ENCODE peak calls at places on chromosomes 3 and 15, in four cellular contexts. W is OCI-LY7, C is bronchial epithelial cell, K is lower lobe of right lung. U is an unnamed sample.

GRCh38 chr15:47991376-47991775 is 129.4 kb upstream of the SLC24A5 start:
- DNase-seq in W (no peak), K (no peak), C (no peak), U (no peak)

GRCh38 chr3:1439395-1439794 is 346.6 kb downstream of the CNTN6 start:
- DNase-seq in K (no peak), W (peak), C (no peak), U (no peak)

GRCh38 chr15:83559310-83559966 is 94.5 kb upstream of the ADAMTSL3 start:
- DNase-seq in W (peak), K (no peak), C (peak), U (peak)

GRCh38 chr15:85625856-85626255 is 168.9 kb downstream of the KLHL25 start:
- DNase-seq in K (no peak), W (no peak), C (peak), U (no peak)

GRCh38 chr3:149403443-149403842 is 26.0 kb upstream of the TM4SF1 start:
- DNase-seq in C (no peak), K (no peak), W (no peak), U (no peak)

GRCh38 chr3:171860830-171861535 is 17.8 kb downstream of the TMEM212 start:
- DNase-seq in K (no peak), W (no peak), C (no peak), U (peak)

GRCh38 chr3:178117641-178118040 is 418.6 kb upstream of the KCNMB2 start:
- DNase-seq in W (no peak), C (peak), K (no peak), U (no peak)

GRCh38 chr3:2659896-2660295 is 450.3 kb downstream of the IL5RA start:
- DNase-seq in W (no peak), K (no peak), C (no peak), U (no peak)

GRCh38 chr3:189132125-189132744 is 39.5 kb upstream of the TPRG1 start:
- DNase-seq in W (no peak), C (peak), K (peak), U (peak)

GRCh38 chr3:31462050-31462569 is 70.6 kb upstream of the STT3B start:
- DNase-seq in W (peak), K (no peak), C (peak), U (no peak)

GRCh38 chr15:42094512-42094963 is at the start of gene PLA2G4D:
- DNase-seq in W (no peak), C (peak), K (peak), U (no peak)

GRCh38 chr15:39908186-39908585 is 11.9 kb downstream of the GPR176 start:
- DNase-seq in K (no peak), W (no peak), C (peak), U (peak)

GRCh38 chr3:186670148-186670547 is 4.3 kb downstream of the HRG start:
- DNase-seq in W (no peak), K (no peak), C (peak), U (no peak)

GRCh38 chr3:124707667-124708066 is 22.6 kb upstream of the UMPS start:
- DNase-seq in K (no peak), C (peak), W (no peak), U (no peak)

GRCh38 chr3:143269741-143270140 is 150.2 kb downstream of the CHST2 start:
- DNase-seq in W (no peak), K (no peak), C (no peak), U (no peak)

GRCh38 chr3:194588741-194589140 is 44.5 kb downstream of the TMEM44 start:
- DNase-seq in K (no peak), W (no peak), C (no peak), U (no peak)

GRCh38 chr3:81980566-81981494 is 219.4 kb upstream of the GBE1 start:
- DNase-seq in C (peak), W (no peak), K (no peak), U (no peak)

GRCh38 chr3:4829031-4829394 is 150.2 kb upstream of the BHLHE40 start:
- DNase-seq in K (no peak), C (no peak), W (no peak), U (no peak)

GRCh38 chr3:16409032-16409431 is 104.5 kb downstream of the RFTN1 start:
- DNase-seq in C (no peak), K (no peak), W (no peak), U (no peak)

GRCh38 chr3:179811321-179812095 is 158.7 kb downstream of the USP13 start:
- DNase-seq in C (peak), W (peak), K (no peak), U (peak)

GRCh38 chr3:137692803-137693431 is 71.2 kb upstream of the SOX14 start:
- DNase-seq in K (no peak), C (peak), W (peak), U (no peak)

GRCh38 chr3:18740631-18741583 is 315.8 kb upstream of the SATB1 start:
- DNase-seq in K (no peak), C (no peak), W (peak), U (no peak)

GRCh38 chr3:55198554-55198953 is 270.7 kb upstream of the LRTM1 start:
- DNase-seq in K (no peak), C (no peak), W (no peak), U (peak)

GRCh38 chr15:53588773-53589172 is 170.7 kb downstream of the WDR72 start:
- DNase-seq in W (no peak), K (no peak), C (peak), U (no peak)

GRCh38 chr3:143851331-143852017 is 3.2 kb upstream of the SLC9A9 start:
- DNase-seq in W (no peak), K (no peak), C (peak), U (no peak)

GRCh38 chr15:69976366-69976994 is 121.2 kb downstream of the TLE3 start:
- DNase-seq in K (no peak), W (peak), C (peak), U (peak)

GRCh38 chr3:113783463-113783862 is 36.6 kb downstream of the ATP6V1A start:
- DNase-seq in W (no peak), C (peak), K (no peak), U (peak)

GRCh38 chr3:129004639-129005295 is 3.7 kb downstream of the EFCC1 start:
- DNase-seq in C (no peak), W (peak), K (no peak), U (no peak)

GRCh38 chr3:134809412-134810051 is 14.5 kb downstream of the EPHB1 start:
- DNase-seq in K (no peak), W (no peak), C (peak), U (no peak)

GRCh38 chr3:194312743-194313281 is 38.3 kb downstream of the CPN2 start:
- DNase-seq in C (peak), K (no peak), W (no peak), U (no peak)

GRCh38 chr15:44545934-44546802 is 9.2 kb downstream of the EIF3J start:
- DNase-seq in C (peak), W (peak), K (no peak), U (no peak)

GRCh38 chr15:59294961-59295741 is 77.5 kb downstream of the MYO1E start:
- DNase-seq in C (peak), W (no peak), K (no peak), U (peak)

GRCh38 chr3:29346828-29347227 is 66.0 kb downstream of the RBMS3 start:
- DNase-seq in W (no peak), K (no peak), C (no peak), U (peak)

GRCh38 chr15:35181538-35181937 is 96.4 kb upstream of the NANOGP8 start:
- DNase-seq in K (no peak), C (peak), W (no peak), U (no peak)

GRCh38 chr3:4716731-4717362 is 223.7 kb downstream of the ITPR1 start:
- DNase-seq in W (no peak), K (no peak), C (no peak), U (peak)

GRCh38 chr15:25332306-25332705 is 106.5 kb downstream of the UBE3A start:
- DNase-seq in W (no peak), K (no peak), C (no peak), U (no peak)

GRCh38 chr15:48790716-48791115 is 20.2 kb downstream of the CEP152 start:
- DNase-seq in K (no peak), C (no peak), W (no peak), U (no peak)

GRCh38 chr15:64009798-64010241 is 36.5 kb downstream of the DAPK2 start:
- DNase-seq in K (no peak), C (peak), W (peak), U (no peak)

GRCh38 chr3:129934234-129935123 is 40.0 kb upstream of the TRH start:
- DNase-seq in W (peak), C (peak), K (no peak), U (no peak)

GRCh38 chr3:45994661-45995369 is 809 bp downstream of the FYCO1 start:
- DNase-seq in K (no peak), W (peak), C (no peak), U (no peak)

GRCh38 chr3:108329087-108329486 is 32.7 kb downstream of the HHLA2 start:
- DNase-seq in C (peak), W (no peak), K (no peak), U (no peak)
- TF ChIP-seq CTCF in C (no peak), W (no peak), K (no peak), U (no peak)

GRCh38 chr3:182258538-182259177 is 534.6 kb upstream of the ATP11B start:
- DNase-seq in K (no peak), W (peak), C (peak), U (no peak)
- TF ChIP-seq CTCF in K (peak), W (peak), C (peak), U (no peak)

GRCh38 chr15:73114064-73114463 is 61.8 kb downstream of the NEO1 start:
- DNase-seq in K (no peak), W (no peak), C (no peak), U (no peak)

GRCh38 chr15:73108676-73109075 is 56.4 kb downstream of the NEO1 start:
- DNase-seq in C (no peak), K (no peak), W (no peak), U (no peak)

GRCh38 chr15:73110246-73110645 is 58.0 kb downstream of the NEO1 start:
- DNase-seq in C (no peak), K (no peak), W (no peak), U (no peak)

GRCh38 chr15:73105064-73105463 is 52.8 kb downstream of the NEO1 start:
- DNase-seq in C (no peak), K (no peak), W (no peak), U (no peak)

GRCh38 chr15:73109751-73110150 is 57.5 kb downstream of the NEO1 start:
- DNase-seq in C (no peak), K (no peak), W (no peak), U (no peak)
- TF ChIP-seq CTCF in C (no peak), K (no peak), W (no peak), U (no peak)

GRCh38 chr3:71955549-71956373 is 170.8 kb upstream of the PROK2 start:
- DNase-seq in K (peak), W (peak), C (peak), U (peak)

GRCh38 chr3:71958533-71958932 is 173.6 kb upstream of the PROK2 start:
- DNase-seq in K (no peak), C (no peak), W (no peak), U (no peak)

GRCh38 chr3:71961378-71961777 is 176.4 kb upstream of the PROK2 start:
- DNase-seq in C (no peak), W (no peak), K (no peak), U (no peak)

GRCh38 chr3:71951842-71952241 is 166.9 kb upstream of the PROK2 start:
- DNase-seq in C (no peak), W (no peak), K (no peak), U (no peak)

DNA sequence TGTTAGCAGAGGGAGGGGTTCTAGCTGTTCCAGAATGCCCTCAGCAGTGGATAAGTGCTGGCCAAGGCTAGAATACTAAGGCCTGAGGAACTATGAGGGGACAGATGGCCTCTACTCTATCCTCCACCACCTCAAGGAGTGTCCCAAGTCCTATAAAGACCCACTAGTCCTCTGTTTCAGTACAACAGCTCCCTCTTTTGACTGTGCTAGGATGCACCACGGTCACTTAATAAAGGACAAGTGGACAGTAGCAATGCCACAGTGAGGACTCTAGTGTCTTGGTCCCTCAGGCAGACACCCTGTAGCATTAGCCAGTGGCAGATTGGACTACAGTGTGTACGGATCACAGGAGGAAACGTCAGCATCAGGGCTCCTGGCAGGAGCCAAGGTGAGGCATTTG is 171.8 kb upstream of the PROK2 start:
- DNase-seq in C (no peak), K (no peak), W (no peak), U (no peak)
- TF ChIP-seq CTCF in C (no peak), K (no peak), W (peak), U (no peak)

GRCh38 chr3:184015381-184016019 is 2.2 kb downstream of the ABCC5 start:
- DNase-seq in C (no peak), W (no peak), K (no peak), U (no peak)

GRCh38 chr3:184016820-184017671 is 638 bp downstream of the ABCC5 start:
- DNase-seq in C (no peak), K (peak), W (peak), U (no peak)

GRCh38 chr3:184018424-184018973 is 815 bp upstream of the ABCC5 start:
- DNase-seq in K (no peak), C (no peak), W (no peak), U (no peak)

GRCh38 chr3:184016169-184016570 is 1.5 kb downstream of the ABCC5 start:
- DNase-seq in C (no peak), W (no peak), K (no peak), U (no peak)

GRCh38 chr3:184017672-184018423 is at the start of gene ABCC5:
- DNase-seq in W (peak), K (peak), C (peak), U (peak)
- TF ChIP-seq CTCF in W (peak), K (peak), C (no peak), U (peak)

GRCh38 chr15:99371180-99372103 is 120.2 kb downstream of the LRRC28 start:
- DNase-seq in W (no peak), K (no peak), C (peak), U (no peak)
- TF ChIP-seq CTCF in W (no peak), K (no peak), C (peak), U (no peak)

DNA sequence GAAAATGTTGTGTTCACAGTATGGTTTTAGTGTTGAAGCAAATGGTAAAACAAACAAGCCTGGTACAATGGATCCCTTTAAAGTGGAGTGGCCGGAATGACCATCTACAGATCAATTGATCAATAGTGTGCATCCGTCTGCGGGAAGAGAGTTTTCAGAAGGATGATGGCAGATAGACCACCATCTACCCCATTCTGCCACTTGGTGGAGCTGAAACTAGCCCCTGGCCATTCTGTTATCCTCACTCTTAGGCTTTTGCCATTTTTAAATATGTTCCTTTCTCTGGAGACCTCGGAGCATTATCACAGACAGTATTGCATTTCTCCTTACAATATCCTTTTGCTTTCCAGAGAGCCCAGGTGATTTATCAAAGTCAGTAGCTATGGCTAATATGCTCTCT is 258.9 kb upstream of the CFAP20DC start:
- DNase-seq in W (no peak), K (no peak), C (no peak), U (no peak)
- TF ChIP-seq CTCF in W (peak), K (no peak), C (no peak), U (no peak)

GRCh38 chr3:170109579-170110293 is 71.8 kb downstream of the PHC3 start:
- DNase-seq in C (no peak), K (no peak), W (no peak), U (no peak)
- TF ChIP-seq CTCF in C (no peak), K (no peak), W (no peak), U (no peak)

DNA sequence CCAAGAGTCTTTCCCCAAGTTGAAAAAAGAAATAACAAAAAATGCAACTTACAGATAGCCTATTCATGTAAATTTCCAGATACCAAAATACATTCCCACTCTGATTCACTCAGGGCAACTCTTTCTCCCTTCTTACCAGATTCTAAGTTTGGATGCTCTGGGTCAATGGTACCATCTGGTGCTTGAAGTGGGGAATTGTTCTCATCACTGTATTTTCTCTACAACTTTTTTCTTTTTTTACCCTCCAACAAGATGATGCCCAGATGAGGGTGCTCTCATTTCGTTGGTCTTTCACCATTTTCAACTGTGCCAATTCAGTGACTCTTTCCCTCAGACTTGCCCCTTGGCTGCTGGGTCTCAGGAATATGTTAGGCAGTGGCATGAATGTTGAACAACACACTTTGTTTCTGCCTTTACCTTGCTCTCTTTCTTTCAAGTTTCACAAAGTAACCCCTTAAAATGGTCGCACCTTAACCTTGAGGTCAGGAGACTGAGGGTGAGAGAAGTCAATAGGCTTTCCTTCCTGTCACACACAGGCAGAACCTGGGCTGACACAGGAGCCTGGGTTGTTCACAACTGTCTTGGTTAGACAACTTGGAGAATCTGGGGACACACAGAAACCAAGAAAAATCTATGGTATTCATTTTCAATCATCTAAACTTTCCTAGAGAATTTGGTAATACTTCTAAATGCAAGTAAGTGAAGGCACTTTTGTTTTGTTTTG is 330.7 kb upstream of the SLCO3A1 start:
- DNase-seq in K (no peak), C (peak), W (no peak), U (no peak)
- TF ChIP-seq CTCF in K (peak), C (no peak), W (no peak), U (no peak)

GRCh38 chr3:167742338-167742737 is 6.8 kb downstream of the SERPINI1 start:
- DNase-seq in W (no peak), K (no peak), C (no peak), U (no peak)

GRCh38 chr3:167739190-167739589 is 3.7 kb downstream of the SERPINI1 start:
- DNase-seq in K (no peak), C (no peak), W (no peak), U (no peak)

GRCh38 chr3:167743799-167744198 is 8.3 kb downstream of the SERPINI1 start:
- DNase-seq in C (no peak), K (no peak), W (no peak), U (no peak)

GRCh38 chr3:167738037-167738436 is 2.5 kb downstream of the SERPINI1 start:
- DNase-seq in C (no peak), K (no peak), W (no peak), U (no peak)

DNA sequence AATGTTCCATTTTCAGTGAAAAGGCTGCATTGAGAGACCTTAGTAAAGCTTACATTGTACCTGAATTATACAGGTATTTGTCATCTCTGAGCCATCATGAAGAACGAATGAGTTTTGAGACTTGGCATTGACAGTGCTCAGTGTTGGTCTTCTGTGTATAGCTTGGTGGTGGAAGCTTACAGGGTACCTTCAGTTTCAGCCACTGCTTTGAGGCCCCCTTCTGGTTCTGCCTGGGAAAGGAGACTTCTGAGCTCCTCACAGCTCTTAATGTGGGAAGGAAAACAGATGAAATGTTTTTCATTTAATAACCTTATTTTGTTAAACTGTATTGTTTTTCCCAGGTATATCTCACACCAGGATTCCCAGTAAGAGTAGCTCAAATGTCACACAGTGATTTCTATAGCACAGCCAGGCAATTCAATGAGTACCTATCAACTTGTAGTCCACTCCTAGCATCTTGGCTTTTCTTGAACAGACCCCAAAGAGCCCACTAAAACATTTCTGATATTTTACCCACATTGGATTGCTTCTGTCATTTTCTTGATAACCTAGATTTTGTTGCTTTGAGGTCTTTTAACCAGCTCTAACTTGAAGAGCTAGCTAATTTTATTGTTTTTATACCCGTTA is 5.6 kb downstream of the SERPINI1 start:
- DNase-seq in W (peak), K (no peak), C (peak), U (peak)
- TF ChIP-seq CTCF in W (peak), K (peak), C (peak), U (peak)

U was measured in HFF-Myc.